ENCODE peak calls at places on chromosomes 3 and 15, in four cellular contexts. One of them, this sample, is unnamed.

GRCh38 chr15:68550498-68551295 is 28.1 kb upstream of the CORO2B start:
- DNase-seq in OCI-LY7: peak
- DNase-seq in RWPE1: peak
- DNase-seq in PC-9: peak
- DNase-seq in this sample: peak

GRCh38 chr3:155393316-155393715 is 99.8 kb upstream of the STRIT1 start:
- DNase-seq in OCI-LY7: no peak
- DNase-seq in RWPE1: no peak
- DNase-seq in PC-9: no peak
- DNase-seq in this sample: peak

GRCh38 chr3:185912512-185912911 is 25.3 kb downstream of the TRA2B start:
- DNase-seq in OCI-LY7: no peak
- DNase-seq in RWPE1: no peak
- DNase-seq in PC-9: no peak
- DNase-seq in this sample: no peak

GRCh38 chr3:125212096-125212508 is 446 bp downstream of the SLC12A8 start:
- DNase-seq in OCI-LY7: no peak
- DNase-seq in RWPE1: no peak
- DNase-seq in PC-9: peak
- DNase-seq in this sample: peak

GRCh38 chr3:29465836-29466235 is 185.0 kb downstream of the RBMS3 start:
- DNase-seq in OCI-LY7: no peak
- DNase-seq in RWPE1: no peak
- DNase-seq in PC-9: no peak
- DNase-seq in this sample: peak

GRCh38 chr3:134312873-134313838 is 61.1 kb downstream of the AMOTL2 start:
- DNase-seq in OCI-LY7: no peak
- DNase-seq in RWPE1: peak
- DNase-seq in PC-9: peak
- DNase-seq in this sample: no peak

GRCh38 chr3:48402281-48402732 is 27.6 kb downstream of the PLXNB1 start:
- DNase-seq in OCI-LY7: no peak
- DNase-seq in RWPE1: peak
- DNase-seq in PC-9: peak
- DNase-seq in this sample: peak

GRCh38 chr15:99249270-99249817 is at the start of gene TTC23:
- DNase-seq in OCI-LY7: peak
- DNase-seq in RWPE1: peak
- DNase-seq in PC-9: peak
- DNase-seq in this sample: peak

GRCh38 chr3:171788546-171789351 is 21.5 kb downstream of the PLD1 start:
- DNase-seq in OCI-LY7: no peak
- DNase-seq in RWPE1: peak
- DNase-seq in PC-9: no peak
- DNase-seq in this sample: peak

GRCh38 chr3:122941233-122942206 is 86.0 kb downstream of the SEMA5B start:
- DNase-seq in OCI-LY7: peak
- DNase-seq in RWPE1: no peak
- DNase-seq in PC-9: no peak
- DNase-seq in this sample: peak

GRCh38 chr3:192957441-192957951 is 39.8 kb upstream of the MB21D2 start:
- DNase-seq in OCI-LY7: no peak
- DNase-seq in RWPE1: peak
- DNase-seq in PC-9: no peak
- DNase-seq in this sample: peak

GRCh38 chr15:56804908-56805307 is 71.6 kb upstream of the ZNF280D start:
- DNase-seq in OCI-LY7: no peak
- DNase-seq in RWPE1: no peak
- DNase-seq in PC-9: no peak
- DNase-seq in this sample: no peak

GRCh38 chr3:44032487-44032886 is 209.2 kb upstream of the TOPAZ1 start:
- DNase-seq in OCI-LY7: no peak
- DNase-seq in RWPE1: no peak
- DNase-seq in PC-9: no peak
- DNase-seq in this sample: no peak

GRCh38 chr15:59437473-59437776 is 561 bp upstream of the FAM81A start:
- DNase-seq in OCI-LY7: no peak
- DNase-seq in RWPE1: no peak
- DNase-seq in PC-9: no peak
- DNase-seq in this sample: no peak

GRCh38 chr3:160941885-160942494 is 163.2 kb downstream of the B3GALNT1 start:
- DNase-seq in OCI-LY7: peak
- DNase-seq in RWPE1: peak
- DNase-seq in PC-9: peak
- DNase-seq in this sample: peak

GRCh38 chr3:150062492-150062891 is 91.8 kb upstream of the PFN2 start:
- DNase-seq in OCI-LY7: no peak
- DNase-seq in RWPE1: no peak
- DNase-seq in PC-9: no peak
- DNase-seq in this sample: peak

GRCh38 chr15:29815000-29815704 is 7.1 kb downstream of the TJP1 start:
- DNase-seq in OCI-LY7: no peak
- DNase-seq in RWPE1: no peak
- DNase-seq in PC-9: no peak
- DNase-seq in this sample: peak

GRCh38 chr3:12193485-12194165 is 34.9 kb upstream of the TIMP4 start:
- DNase-seq in OCI-LY7: no peak
- DNase-seq in RWPE1: peak
- DNase-seq in PC-9: peak
- DNase-seq in this sample: peak

GRCh38 chr3:166187237-166187636 is 350.0 kb upstream of the BCHE start:
- DNase-seq in OCI-LY7: no peak
- DNase-seq in RWPE1: no peak
- DNase-seq in PC-9: no peak
- DNase-seq in this sample: no peak

GRCh38 chr3:94064243-94064642 is 1.4 kb downstream of the NSUN3 start:
- DNase-seq in OCI-LY7: peak
- DNase-seq in RWPE1: no peak
- DNase-seq in PC-9: no peak
- DNase-seq in this sample: no peak

GRCh38 chr3:128416578-128417150 is 50.0 kb downstream of the DNAJB8 start:
- DNase-seq in OCI-LY7: no peak
- DNase-seq in RWPE1: peak
- DNase-seq in PC-9: peak
- DNase-seq in this sample: peak

GRCh38 chr3:32238027-32238815 is at the start of gene CMTM8:
- DNase-seq in OCI-LY7: peak
- DNase-seq in RWPE1: peak
- DNase-seq in PC-9: peak
- DNase-seq in this sample: peak

GRCh38 chr3:28150465-28151206 is 90.8 kb upstream of the CMC1 start:
- DNase-seq in OCI-LY7: no peak
- DNase-seq in RWPE1: no peak
- DNase-seq in PC-9: no peak
- DNase-seq in this sample: no peak

GRCh38 chr3:160400048-160400630 is 689 bp downstream of the SMC4 start:
- DNase-seq in OCI-LY7: peak
- DNase-seq in RWPE1: no peak
- DNase-seq in PC-9: peak
- DNase-seq in this sample: peak

GRCh38 chr3:129412542-129413198 is 15.8 kb downstream of the EFCAB12 start:
- DNase-seq in OCI-LY7: no peak
- DNase-seq in RWPE1: no peak
- DNase-seq in PC-9: no peak
- DNase-seq in this sample: no peak

GRCh38 chr15:35062164-35063099 is 22.7 kb downstream of the NANOGP8 start:
- DNase-seq in OCI-LY7: no peak
- DNase-seq in RWPE1: no peak
- DNase-seq in PC-9: no peak
- DNase-seq in this sample: no peak

GRCh38 chr3:73559730-73560129 is 65.0 kb downstream of the PDZRN3 start:
- DNase-seq in OCI-LY7: no peak
- DNase-seq in RWPE1: no peak
- DNase-seq in PC-9: no peak
- DNase-seq in this sample: no peak

GRCh38 chr3:46183330-46183729 is 24.8 kb downstream of the CCR1 start:
- DNase-seq in OCI-LY7: peak
- DNase-seq in RWPE1: no peak
- DNase-seq in PC-9: no peak
- DNase-seq in this sample: no peak

GRCh38 chr15:83850015-83850414 is 196.1 kb downstream of the ADAMTSL3 start:
- DNase-seq in OCI-LY7: no peak
- DNase-seq in RWPE1: no peak
- DNase-seq in PC-9: no peak
- DNase-seq in this sample: no peak

GRCh38 chr3:136974670-136975069 is 16.9 kb downstream of the IL20RB start:
- DNase-seq in OCI-LY7: peak
- DNase-seq in RWPE1: no peak
- DNase-seq in PC-9: no peak
- DNase-seq in this sample: no peak

GRCh38 chr3:136979684-136980083 is 21.9 kb downstream of the IL20RB start:
- DNase-seq in OCI-LY7: no peak
- DNase-seq in RWPE1: no peak
- DNase-seq in PC-9: no peak
- DNase-seq in this sample: peak

GRCh38 chr3:136984837-136985236 is 27.1 kb downstream of the IL20RB start:
- DNase-seq in OCI-LY7: no peak
- DNase-seq in RWPE1: peak
- DNase-seq in PC-9: peak
- DNase-seq in this sample: peak

GRCh38 chr3:136982520-136983138 is 24.8 kb downstream of the IL20RB start:
- DNase-seq in OCI-LY7: no peak
- DNase-seq in RWPE1: no peak
- DNase-seq in PC-9: no peak
- DNase-seq in this sample: no peak

GRCh38 chr3:136979204-136979603 is 21.4 kb downstream of the IL20RB start:
- DNase-seq in OCI-LY7: no peak
- DNase-seq in RWPE1: no peak
- DNase-seq in PC-9: no peak
- DNase-seq in this sample: no peak
- TF ChIP-seq CTCF in OCI-LY7: no peak
- TF ChIP-seq CTCF in RWPE1: no peak
- TF ChIP-seq CTCF in PC-9: no peak
- TF ChIP-seq CTCF in this sample: no peak

DNA sequence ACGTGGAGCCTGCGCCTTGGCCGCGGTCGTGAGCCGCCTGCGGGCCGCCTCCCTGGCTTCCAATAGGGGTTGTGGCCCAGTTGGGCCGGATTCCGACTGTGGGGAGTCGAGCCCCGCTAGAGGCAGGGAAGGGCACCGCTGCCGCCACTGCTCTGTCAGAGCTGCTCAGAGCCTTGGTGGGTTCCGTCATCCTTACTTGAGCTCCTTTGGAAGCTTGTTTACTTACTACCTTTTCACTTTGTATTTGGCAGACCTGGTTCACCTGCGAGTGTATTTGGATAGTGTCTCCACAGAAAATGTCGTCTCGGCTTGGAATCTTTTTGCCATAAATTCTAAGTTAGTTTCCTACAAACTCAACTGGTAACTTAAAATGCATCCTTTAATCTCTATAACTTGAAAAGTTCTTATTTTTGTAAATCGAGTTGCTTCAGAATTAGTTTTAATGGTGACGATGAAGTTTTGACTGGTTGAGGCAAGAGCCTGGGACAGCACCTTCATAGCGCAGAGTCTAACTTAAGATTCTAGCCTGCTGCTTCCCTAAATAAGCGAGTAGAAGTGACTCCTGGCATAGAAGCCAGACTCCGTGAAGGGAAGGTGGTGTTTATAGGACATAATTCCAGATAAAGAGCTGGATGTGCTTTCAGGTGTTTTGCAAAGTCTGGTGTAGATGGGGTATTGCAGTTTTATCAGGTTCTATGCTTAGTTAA is 800 bp downstream of the DAG1 start:
- DNase-seq in OCI-LY7: peak
- DNase-seq in RWPE1: no peak
- DNase-seq in PC-9: no peak
- DNase-seq in this sample: no peak
- TF ChIP-seq CTCF in OCI-LY7: no peak
- TF ChIP-seq CTCF in RWPE1: no peak
- TF ChIP-seq CTCF in PC-9: no peak
- TF ChIP-seq CTCF in this sample: no peak

GRCh38 chr3:188052229-188052965 is 101.6 kb upstream of the LPP start:
- DNase-seq in OCI-LY7: no peak
- DNase-seq in RWPE1: no peak
- DNase-seq in PC-9: no peak
- DNase-seq in this sample: no peak
- TF ChIP-seq CTCF in OCI-LY7: peak
- TF ChIP-seq CTCF in RWPE1: no peak
- TF ChIP-seq CTCF in PC-9: no peak
- TF ChIP-seq CTCF in this sample: no peak

GRCh38 chr15:51288143-51289065 is 50.0 kb downstream of the CYP19A1 start:
- DNase-seq in OCI-LY7: no peak
- DNase-seq in RWPE1: no peak
- DNase-seq in PC-9: no peak
- DNase-seq in this sample: no peak

GRCh38 chr15:51289290-51289689 is 49.1 kb downstream of the CYP19A1 start:
- DNase-seq in OCI-LY7: no peak
- DNase-seq in RWPE1: no peak
- DNase-seq in PC-9: no peak
- DNase-seq in this sample: no peak

GRCh38 chr15:51284871-51285270 is 53.5 kb downstream of the CYP19A1 start:
- DNase-seq in OCI-LY7: no peak
- DNase-seq in RWPE1: no peak
- DNase-seq in PC-9: no peak
- DNase-seq in this sample: no peak

GRCh38 chr15:51283026-51283425 is 55.4 kb downstream of the CYP19A1 start:
- DNase-seq in OCI-LY7: peak
- DNase-seq in RWPE1: no peak
- DNase-seq in PC-9: no peak
- DNase-seq in this sample: peak

GRCh38 chr15:51286816-51287215 is 51.6 kb downstream of the CYP19A1 start:
- DNase-seq in OCI-LY7: no peak
- DNase-seq in RWPE1: no peak
- DNase-seq in PC-9: peak
- DNase-seq in this sample: peak
- TF ChIP-seq CTCF in OCI-LY7: no peak
- TF ChIP-seq CTCF in RWPE1: no peak
- TF ChIP-seq CTCF in PC-9: no peak
- TF ChIP-seq CTCF in this sample: no peak

GRCh38 chr3:131053021-131053420 is 26.3 kb downstream of the NEK11 start:
- DNase-seq in OCI-LY7: no peak
- DNase-seq in RWPE1: no peak
- DNase-seq in PC-9: no peak
- DNase-seq in this sample: no peak
- TF ChIP-seq CTCF in OCI-LY7: peak
- TF ChIP-seq CTCF in RWPE1: peak
- TF ChIP-seq CTCF in PC-9: peak
- TF ChIP-seq CTCF in this sample: peak

GRCh38 chr15:79294075-79294474 is 11.6 kb downstream of the ANKRD34C start:
- DNase-seq in OCI-LY7: no peak
- DNase-seq in RWPE1: no peak
- DNase-seq in PC-9: no peak
- DNase-seq in this sample: no peak

GRCh38 chr15:79299836-79300235 is 11.1 kb upstream of the TMED3 start:
- DNase-seq in OCI-LY7: no peak
- DNase-seq in RWPE1: no peak
- DNase-seq in PC-9: no peak
- DNase-seq in this sample: no peak

GRCh38 chr15:79290642-79291275 is 8.2 kb downstream of the ANKRD34C start:
- DNase-seq in OCI-LY7: peak
- DNase-seq in RWPE1: no peak
- DNase-seq in PC-9: no peak
- DNase-seq in this sample: no peak

GRCh38 chr15:79292011-79292410 is 9.5 kb downstream of the ANKRD34C start:
- DNase-seq in OCI-LY7: no peak
- DNase-seq in RWPE1: no peak
- DNase-seq in PC-9: no peak
- DNase-seq in this sample: no peak

GRCh38 chr15:79296583-79296982 is 14.1 kb downstream of the ANKRD34C start:
- DNase-seq in OCI-LY7: peak
- DNase-seq in RWPE1: no peak
- DNase-seq in PC-9: no peak
- DNase-seq in this sample: no peak
- TF ChIP-seq CTCF in OCI-LY7: peak
- TF ChIP-seq CTCF in RWPE1: no peak
- TF ChIP-seq CTCF in PC-9: peak
- TF ChIP-seq CTCF in this sample: no peak

This sample was measured in MCF 10A.